ENCODE peak calls at places on chromosomes 13 and 19, in ten cellular contexts. N is HT1080, R is GM12891, J is Right ventricle myocardium superior, S is tibial nerve, C is amniotic stem cell, P is lower leg skin, Y is omental fat pad, M is D341Med, Q is NCI-H2081. W is an unnamed sample.

GRCh38 chr19:6800991-6801396 is 28.5 kb downstream of the VAV1 start:
- DNase-seq in P (no peak), R (no peak), J (no peak), S (no peak), M (no peak), C (no peak), N (peak; percentile 77), Q (no peak), Y (no peak), W (no peak)

GRCh38 chr19:43776285-43776684 is 4.5 kb downstream of the KCNN4 start:
- DNase-seq in M (no peak), S (no peak), Q (no peak), Y (no peak), R (no peak), C (no peak), J (no peak), P (no peak), N (no peak), W (no peak)

GRCh38 chr13:41716236-41716635 is 244.7 kb downstream of the VWA8 start:
- DNase-seq in C (no peak), S (no peak), Y (no peak), P (no peak), N (no peak), M (no peak), Q (no peak), R (no peak), J (no peak), W (no peak)

GRCh38 chr19:27894906-27895754 is 1317.8 kb downstream of the UQCRFS1 start:
- DNase-seq in S (no peak), M (no peak), J (no peak), N (no peak), Q (no peak), C (no peak), R (no peak), Y (no peak), P (peak; percentile 68), W (no peak)

GRCh38 chr13:61339054-61339621 is 76.5 kb downstream of the PCDH20 start:
- DNase-seq in P (no peak), S (no peak), J (no peak), C (no peak), Q (no peak), M (no peak), N (no peak), R (no peak), Y (no peak), W (peak; percentile 71)

GRCh38 chr19:46288896-46289588 is 7.8 kb upstream of the HIF3A start:
- DNase-seq in N (peak; percentile 95), C (peak; percentile 25), Q (no peak), M (no peak), J (no peak), S (no peak), Y (no peak), R (no peak), P (no peak), W (no peak)

GRCh38 chr13:42652642-42653415 is 78.9 kb downstream of the TNFSF11 start:
- DNase-seq in S (no peak), R (no peak), P (no peak), Y (no peak), C (no peak), M (no peak), Q (no peak), J (no peak), N (no peak), W (no peak)

GRCh38 chr19:38049105-38049649 is 142.2 kb downstream of the SIPA1L3 start:
- DNase-seq in M (no peak), R (peak; percentile 51), J (peak; percentile 18), C (no peak), N (peak; percentile 91), S (no peak), Y (no peak), Q (no peak), P (no peak), W (peak; percentile 41)

GRCh38 chr19:16381756-16382401 is 57.3 kb downstream of the KLF2 start:
- DNase-seq in Q (no peak), S (peak; percentile 82), C (no peak), J (peak; percentile 91), R (no peak), M (no peak), Y (no peak), N (no peak), P (peak; percentile 98), W (no peak)

GRCh38 chr19:44968118-44968517 is 12.9 kb downstream of the CLPTM1 start:
- DNase-seq in R (no peak), P (no peak), Q (no peak), Y (no peak), C (no peak), S (no peak), N (no peak), J (no peak), M (no peak), W (no peak)

GRCh38 chr19:35959040-35959967 is 23.1 kb downstream of the LRFN3 start:
- DNase-seq in C (no peak), M (peak; percentile 76), J (peak; percentile 72), N (no peak), R (peak; percentile 53), P (no peak), S (no peak), Y (no peak), Q (peak; percentile 8), W (peak; percentile 51)

GRCh38 chr13:43981091-43981490 is 101.4 kb downstream of the LACC1 start:
- DNase-seq in Y (no peak), P (no peak), Q (no peak), M (no peak), S (no peak), R (no peak), C (no peak), N (peak; percentile 11), J (no peak), W (no peak)

GRCh38 chr13:74570834-74571233 is 436.6 kb upstream of the KLF12 start:
- DNase-seq in Y (no peak), Q (no peak), M (no peak), R (no peak), C (no peak), J (no peak), N (no peak), P (no peak), S (no peak), W (no peak)

GRCh38 chr13:103299079-103299478 is 232.9 kb upstream of the SLC10A2 start:
- DNase-seq in N (no peak), M (peak; percentile 26), P (no peak), Y (no peak), J (no peak), C (no peak), Q (peak; percentile 20), R (no peak), S (no peak), W (no peak)

GRCh38 chr13:99417151-99417820 is 84.0 kb upstream of the TM9SF2 start:
- DNase-seq in Y (no peak), P (peak; percentile 68), N (no peak), S (no peak), M (no peak), Q (no peak), C (no peak), R (no peak), J (no peak), W (no peak)

GRCh38 chr13:37657134-37657533 is 58.6 kb upstream of the POSTN start:
- DNase-seq in R (no peak), J (no peak), Q (no peak), Y (no peak), P (no peak), M (no peak), N (peak; percentile 82), C (no peak), S (no peak), W (no peak)

GRCh38 chr13:112733661-112734379 is 44.0 kb downstream of the ATP11A start:
- DNase-seq in R (no peak), S (no peak), Y (no peak), M (no peak), P (no peak), N (no peak), Q (peak; percentile 96), J (no peak), C (no peak), W (no peak)